ENCODE peak calls at places on chromosomes 1 and 21, in five cellular contexts. One of them, this sample, is unnamed.

GRCh38 chr21:39660596-39660995 is 47.9 kb downstream of the B3GALT5 start:
- DNase-seq in IMR-90: peak
- DNase-seq in trophoblast cell: peak
- DNase-seq in mesendoderm: peak
- DNase-seq in neuronal stem cell: no peak
- DNase-seq in this sample: no peak

GRCh38 chr1:87219626-87220025 is 109.1 kb upstream of the LMO4 start:
- DNase-seq in IMR-90: no peak
- DNase-seq in trophoblast cell: peak
- DNase-seq in mesendoderm: no peak
- DNase-seq in neuronal stem cell: no peak
- DNase-seq in this sample: no peak

GRCh38 chr1:40312238-40313205 is 4.6 kb downstream of the COL9A2 start:
- DNase-seq in IMR-90: no peak
- DNase-seq in trophoblast cell: no peak
- DNase-seq in mesendoderm: no peak
- DNase-seq in neuronal stem cell: no peak
- DNase-seq in this sample: no peak

GRCh38 chr1:15406911-15407559 is 2.7 kb upstream of the EFHD2 start:
- DNase-seq in IMR-90: peak
- DNase-seq in trophoblast cell: no peak
- DNase-seq in mesendoderm: no peak
- DNase-seq in neuronal stem cell: no peak
- DNase-seq in this sample: no peak

GRCh38 chr1:8540266-8540926 is 222.5 kb downstream of the SLC45A1 start:
- DNase-seq in IMR-90: peak
- DNase-seq in trophoblast cell: no peak
- DNase-seq in mesendoderm: no peak
- DNase-seq in neuronal stem cell: no peak
- DNase-seq in this sample: no peak

GRCh38 chr21:16302851-16303282 is 573.1 kb downstream of the USP25 start:
- DNase-seq in IMR-90: peak
- DNase-seq in trophoblast cell: no peak
- DNase-seq in mesendoderm: no peak
- DNase-seq in neuronal stem cell: no peak
- DNase-seq in this sample: no peak

GRCh38 chr1:55374801-55375616 is 159.8 kb upstream of the USP24 start:
- DNase-seq in IMR-90: no peak
- DNase-seq in trophoblast cell: peak
- DNase-seq in mesendoderm: no peak
- DNase-seq in neuronal stem cell: no peak
- DNase-seq in this sample: no peak

GRCh38 chr1:155207578-155208405 is at the start of gene THBS3:
- DNase-seq in IMR-90: peak
- DNase-seq in trophoblast cell: no peak
- DNase-seq in mesendoderm: peak
- DNase-seq in neuronal stem cell: peak
- DNase-seq in this sample: peak

GRCh38 chr1:167052389-167052788 is 37.8 kb downstream of the GPA33 start:
- DNase-seq in IMR-90: no peak
- DNase-seq in trophoblast cell: peak
- DNase-seq in mesendoderm: peak
- DNase-seq in neuronal stem cell: no peak
- DNase-seq in this sample: peak

GRCh38 chr1:215376544-215377264 is 190.4 kb upstream of the KCTD3 start:
- DNase-seq in IMR-90: no peak
- DNase-seq in trophoblast cell: no peak
- DNase-seq in mesendoderm: no peak
- DNase-seq in neuronal stem cell: no peak
- DNase-seq in this sample: no peak

GRCh38 chr1:7669559-7670208 is 101.4 kb upstream of the VAMP3 start:
- DNase-seq in IMR-90: peak
- DNase-seq in trophoblast cell: peak
- DNase-seq in mesendoderm: peak
- DNase-seq in neuronal stem cell: no peak
- DNase-seq in this sample: peak

GRCh38 chr21:36134820-36135390 is at the start of gene CBR3:
- DNase-seq in IMR-90: peak
- DNase-seq in trophoblast cell: no peak
- DNase-seq in mesendoderm: peak
- DNase-seq in neuronal stem cell: no peak
- DNase-seq in this sample: no peak

GRCh38 chr1:203289281-203289981 is 15.9 kb upstream of the BTG2 start:
- DNase-seq in IMR-90: no peak
- DNase-seq in trophoblast cell: peak
- DNase-seq in mesendoderm: no peak
- DNase-seq in neuronal stem cell: no peak
- DNase-seq in this sample: no peak

GRCh38 chr1:69976896-69977295 is 228.5 kb downstream of the LRRC40 start:
- DNase-seq in IMR-90: peak
- DNase-seq in trophoblast cell: no peak
- DNase-seq in mesendoderm: peak
- DNase-seq in neuronal stem cell: no peak
- DNase-seq in this sample: no peak

GRCh38 chr1:218531936-218532335 is 186.8 kb downstream of the TGFB2 start:
- DNase-seq in IMR-90: no peak
- DNase-seq in trophoblast cell: no peak
- DNase-seq in mesendoderm: no peak
- DNase-seq in neuronal stem cell: no peak
- DNase-seq in this sample: no peak

GRCh38 chr1:109984190-109984455 is 442 bp upstream of the AHCYL1 start:
- DNase-seq in IMR-90: peak
- DNase-seq in trophoblast cell: peak
- DNase-seq in mesendoderm: no peak
- DNase-seq in neuronal stem cell: no peak
- DNase-seq in this sample: no peak

GRCh38 chr1:29256979-29257804 is 20.9 kb downstream of the PTPRU start:
- DNase-seq in IMR-90: no peak
- DNase-seq in trophoblast cell: no peak
- DNase-seq in mesendoderm: peak
- DNase-seq in neuronal stem cell: no peak
- DNase-seq in this sample: no peak

GRCh38 chr1:215557992-215558626 is 9.0 kb upstream of the KCTD3 start:
- DNase-seq in IMR-90: no peak
- DNase-seq in trophoblast cell: no peak
- DNase-seq in mesendoderm: no peak
- DNase-seq in neuronal stem cell: no peak
- DNase-seq in this sample: no peak

GRCh38 chr1:17833661-17834501 is 78.7 kb downstream of the ACTL8 start:
- DNase-seq in IMR-90: no peak
- DNase-seq in trophoblast cell: no peak
- DNase-seq in mesendoderm: no peak
- DNase-seq in neuronal stem cell: no peak
- DNase-seq in this sample: peak

GRCh38 chr1:228782662-228783414 is 47.6 kb downstream of the RHOU start:
- DNase-seq in IMR-90: peak
- DNase-seq in trophoblast cell: peak
- DNase-seq in mesendoderm: no peak
- DNase-seq in neuronal stem cell: no peak
- DNase-seq in this sample: no peak

GRCh38 chr1:154847891-154848290 is 22.2 kb downstream of the KCNN3 start:
- DNase-seq in IMR-90: no peak
- DNase-seq in trophoblast cell: no peak
- DNase-seq in mesendoderm: no peak
- DNase-seq in neuronal stem cell: no peak
- DNase-seq in this sample: no peak

GRCh38 chr1:115133440-115133839 is 44.1 kb upstream of the TSPAN2 start:
- DNase-seq in IMR-90: peak
- DNase-seq in trophoblast cell: no peak
- DNase-seq in mesendoderm: peak
- DNase-seq in neuronal stem cell: no peak
- DNase-seq in this sample: no peak

GRCh38 chr1:225447649-225448048 is 19.8 kb upstream of the LBR start:
- DNase-seq in IMR-90: peak
- DNase-seq in trophoblast cell: no peak
- DNase-seq in mesendoderm: no peak
- DNase-seq in neuronal stem cell: no peak
- DNase-seq in this sample: no peak

DNA sequence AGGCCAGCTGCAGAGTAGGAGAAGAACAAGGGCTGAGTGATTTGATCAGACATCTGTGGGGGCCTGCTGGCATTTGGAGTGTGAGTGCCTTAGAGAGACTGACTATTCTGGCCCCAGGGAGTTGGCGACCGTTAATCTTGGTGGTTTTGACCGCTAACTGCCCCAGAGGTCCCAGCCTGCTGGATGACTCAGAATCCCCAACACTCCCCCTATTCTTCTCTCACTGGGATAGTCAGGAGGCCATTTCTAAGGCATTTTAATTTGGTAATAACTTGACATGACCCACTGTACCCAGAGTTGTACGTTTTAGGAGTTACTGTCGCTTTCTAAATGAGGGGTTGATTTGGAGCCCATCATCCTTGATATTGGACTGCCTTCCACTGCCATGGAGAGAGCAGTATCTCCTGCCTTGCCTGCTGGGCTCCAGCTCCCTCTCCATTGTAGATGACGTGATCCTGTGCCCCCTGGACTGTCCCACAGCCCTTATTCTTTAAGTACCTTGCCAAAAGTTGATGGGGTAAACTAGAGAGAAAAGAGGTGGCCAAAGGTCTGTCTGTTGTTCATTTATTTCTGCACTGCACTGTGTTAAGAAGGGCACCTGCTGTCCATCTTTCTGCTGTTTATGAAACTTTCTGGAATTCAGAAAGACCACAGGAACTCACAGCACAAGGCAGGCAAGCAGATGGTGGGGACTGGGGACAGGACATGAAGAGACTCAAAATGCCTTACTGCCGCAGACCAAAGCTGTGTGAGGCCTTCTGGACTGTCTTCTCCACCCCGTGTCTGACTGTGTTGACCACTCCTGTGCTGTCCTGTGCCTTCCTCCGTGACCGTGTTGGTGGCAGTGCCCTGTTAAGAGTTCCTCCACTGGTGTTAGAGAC is 98.2 kb upstream of the ARTN start:
- DNase-seq in IMR-90: peak
- DNase-seq in trophoblast cell: no peak
- DNase-seq in mesendoderm: no peak
- DNase-seq in neuronal stem cell: no peak
- DNase-seq in this sample: peak
- H4K8ac ChIP-seq in IMR-90: peak
- H4K8ac ChIP-seq in trophoblast cell: no peak
- H4K8ac ChIP-seq in mesendoderm: no peak
- H4K8ac ChIP-seq in neuronal stem cell: no peak
- H4K8ac ChIP-seq in this sample: no peak

DNA sequence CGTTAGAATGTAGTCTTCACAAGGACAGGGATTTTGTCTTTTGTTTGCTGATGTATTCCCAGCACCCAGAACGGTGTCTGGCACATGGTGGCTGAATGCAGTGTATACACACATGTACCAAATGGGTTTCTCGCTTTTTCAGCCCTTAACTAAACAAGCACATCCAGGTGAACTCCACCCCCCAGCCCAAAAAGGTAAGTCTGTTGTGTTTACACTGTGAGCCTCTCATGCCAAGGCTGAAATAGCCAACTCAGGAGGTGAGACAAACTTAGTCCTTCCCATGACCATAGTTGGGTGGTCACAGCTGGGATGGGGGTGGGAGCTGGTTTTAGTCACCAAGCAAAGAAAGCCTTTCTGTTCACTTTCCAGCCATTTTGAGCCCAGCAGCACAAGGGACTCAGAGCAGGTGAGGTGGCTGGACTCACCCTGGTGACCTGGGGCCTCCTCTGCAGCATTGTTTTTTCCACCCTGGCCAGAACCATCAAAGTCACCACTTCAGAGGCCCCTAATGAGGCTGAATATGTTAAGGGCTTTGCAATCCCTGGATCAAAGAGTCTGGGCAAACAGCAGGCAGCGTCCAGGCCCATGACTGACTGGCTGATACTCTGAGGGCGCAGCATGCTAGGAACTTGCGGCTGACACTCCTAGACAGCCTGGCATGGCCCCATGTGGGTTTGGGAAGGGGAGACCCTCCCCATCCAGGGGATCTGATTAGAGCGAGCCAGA is 8.7 kb downstream of the TENT5B start:
- DNase-seq in IMR-90: no peak
- DNase-seq in trophoblast cell: no peak
- DNase-seq in mesendoderm: peak
- DNase-seq in neuronal stem cell: no peak
- DNase-seq in this sample: peak
- H4K8ac ChIP-seq in IMR-90: peak
- H4K8ac ChIP-seq in trophoblast cell: no peak
- H4K8ac ChIP-seq in mesendoderm: no peak
- H4K8ac ChIP-seq in neuronal stem cell: no peak
- H4K8ac ChIP-seq in this sample: no peak

DNA sequence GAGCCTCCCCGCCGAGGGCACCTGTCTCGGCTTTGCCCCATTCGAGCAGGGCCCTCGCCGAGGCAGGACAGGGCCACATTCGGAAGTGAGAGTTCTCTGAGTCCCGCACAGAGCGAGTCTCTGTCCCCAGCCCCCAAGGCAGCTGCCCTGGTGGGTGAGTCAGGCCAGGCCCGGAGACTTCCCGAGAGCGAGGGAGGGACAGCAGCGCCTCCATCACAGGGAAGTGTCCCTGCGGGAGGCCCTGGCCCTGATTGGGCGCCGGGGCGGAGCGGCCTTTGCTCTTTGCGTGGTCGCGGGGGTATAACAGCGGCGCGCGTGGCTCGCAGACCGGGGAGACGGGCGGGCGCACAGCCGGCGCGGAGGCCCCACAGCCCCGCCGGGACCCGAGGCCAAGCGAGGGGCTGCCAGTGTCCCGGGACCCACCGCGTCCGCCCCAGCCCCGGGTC is at the start of gene AIRE:
- DNase-seq in IMR-90: peak
- DNase-seq in trophoblast cell: peak
- DNase-seq in mesendoderm: peak
- DNase-seq in neuronal stem cell: no peak
- DNase-seq in this sample: no peak
- H4K8ac ChIP-seq in IMR-90: no peak
- H4K8ac ChIP-seq in trophoblast cell: no peak
- H4K8ac ChIP-seq in mesendoderm: no peak
- H4K8ac ChIP-seq in neuronal stem cell: peak
- H4K8ac ChIP-seq in this sample: no peak

DNA sequence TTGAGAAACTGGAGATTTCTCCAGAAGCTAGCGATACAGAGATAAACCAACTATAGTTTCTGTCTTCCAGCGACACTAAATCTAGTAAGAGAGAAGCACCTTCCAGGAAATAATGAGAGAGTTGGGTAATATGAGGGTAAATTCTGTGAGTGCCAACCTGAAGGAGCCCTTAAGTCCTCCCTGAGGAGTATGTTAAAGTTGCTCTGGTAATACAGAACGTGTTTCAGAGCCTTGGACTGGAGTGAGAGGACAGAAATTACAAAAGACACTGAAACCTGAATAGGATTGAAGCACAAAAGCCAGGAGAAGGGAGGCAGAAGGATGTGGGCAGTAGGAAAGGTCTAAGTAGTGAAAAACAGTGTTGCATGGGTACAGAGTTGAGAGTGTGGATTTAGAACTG is 59.8 kb downstream of the RBM11 start:
- DNase-seq in IMR-90: no peak
- DNase-seq in trophoblast cell: peak
- DNase-seq in mesendoderm: no peak
- DNase-seq in neuronal stem cell: no peak
- DNase-seq in this sample: no peak
- H4K8ac ChIP-seq in IMR-90: no peak
- H4K8ac ChIP-seq in trophoblast cell: no peak
- H4K8ac ChIP-seq in mesendoderm: no peak
- H4K8ac ChIP-seq in neuronal stem cell: no peak
- H4K8ac ChIP-seq in this sample: no peak

This sample was measured in H9.